ENCODE peak calls at places on chromosomes 5 and 9, in five cellular contexts. One of them, this sample, is unnamed.

GRCh38 chr9:80061940-80062339 is 490.2 kb downstream of the TLE4 start:
- DNase-seq in neuronal stem cell: no peak
- DNase-seq in A549: no peak
- DNase-seq in neural progenitor cell: peak; percentile 33
- DNase-seq in OCI-LY7: no peak
- DNase-seq in this sample: no peak

GRCh38 chr5:88109806-88110205 is 158.8 kb downstream of the TMEM161B start:
- DNase-seq in OCI-LY7: no peak
- DNase-seq in A549: no peak
- DNase-seq in neural progenitor cell: no peak
- DNase-seq in neuronal stem cell: no peak
- DNase-seq in this sample: no peak

GRCh38 chr5:77828445-77828844 is 52.3 kb upstream of the TBCA start:
- DNase-seq in A549: no peak
- DNase-seq in neuronal stem cell: no peak
- DNase-seq in neural progenitor cell: no peak
- DNase-seq in OCI-LY7: no peak
- DNase-seq in this sample: no peak

GRCh38 chr9:110526426-110526825 is 53.1 kb downstream of the SVEP1 start:
- DNase-seq in neural progenitor cell: no peak
- DNase-seq in neuronal stem cell: no peak
- DNase-seq in A549: no peak
- DNase-seq in OCI-LY7: no peak
- DNase-seq in this sample: no peak

GRCh38 chr5:3107118-3107517 is 355.6 kb upstream of the IRX2 start:
- DNase-seq in A549: no peak
- DNase-seq in neuronal stem cell: no peak
- DNase-seq in neural progenitor cell: no peak
- DNase-seq in OCI-LY7: no peak
- DNase-seq in this sample: no peak

GRCh38 chr5:171845040-171845439 is 59.4 kb downstream of the SMIM23 start:
- DNase-seq in OCI-LY7: no peak
- DNase-seq in neural progenitor cell: no peak
- DNase-seq in neuronal stem cell: no peak
- DNase-seq in A549: no peak
- DNase-seq in this sample: no peak

GRCh38 chr9:127199001-127199791 is 65.4 kb upstream of the GARNL3 start:
- DNase-seq in neuronal stem cell: peak; percentile 84
- DNase-seq in neural progenitor cell: peak; percentile 87
- DNase-seq in OCI-LY7: peak; percentile 85
- DNase-seq in A549: peak; percentile 81
- DNase-seq in this sample: peak; percentile 89

GRCh38 chr5:169178269-169178668 is 122.7 kb downstream of the SLIT3 start:
- DNase-seq in neural progenitor cell: no peak
- DNase-seq in OCI-LY7: no peak
- DNase-seq in neuronal stem cell: no peak
- DNase-seq in A549: no peak
- DNase-seq in this sample: no peak

GRCh38 chr5:143693691-143694252 is 118.2 kb upstream of the HMHB1 start:
- DNase-seq in neuronal stem cell: no peak
- DNase-seq in OCI-LY7: no peak
- DNase-seq in neural progenitor cell: no peak
- DNase-seq in A549: no peak
- DNase-seq in this sample: no peak

GRCh38 chr5:151086905-151087360 is 6.1 kb upstream of the TNIP1 start:
- DNase-seq in OCI-LY7: peak; percentile 51
- DNase-seq in neural progenitor cell: no peak
- DNase-seq in neuronal stem cell: no peak
- DNase-seq in A549: no peak
- DNase-seq in this sample: no peak

GRCh38 chr9:121736147-121736721 is 84.8 kb downstream of the DAB2IP start:
- DNase-seq in OCI-LY7: no peak
- DNase-seq in neural progenitor cell: peak; percentile 91
- DNase-seq in neuronal stem cell: peak; percentile 54
- DNase-seq in A549: peak; percentile 36
- DNase-seq in this sample: peak; percentile 87

GRCh38 chr5:151115272-151115905 is 34.6 kb upstream of the TNIP1 start:
- DNase-seq in A549: peak; percentile 85
- DNase-seq in OCI-LY7: peak; percentile 72
- DNase-seq in neural progenitor cell: peak; percentile 74
- DNase-seq in neuronal stem cell: peak; percentile 45
- DNase-seq in this sample: peak; percentile 80

GRCh38 chr5:117872798-117873368 is 1115.5 kb downstream of the DTWD2 start:
- DNase-seq in neuronal stem cell: no peak
- DNase-seq in OCI-LY7: peak; percentile 13
- DNase-seq in A549: no peak
- DNase-seq in neural progenitor cell: no peak
- DNase-seq in this sample: no peak

GRCh38 chr5:66987949-66988838 is 208.4 kb downstream of the CD180 start:
- DNase-seq in neural progenitor cell: peak; percentile 61
- DNase-seq in A549: peak; percentile 36
- DNase-seq in neuronal stem cell: no peak
- DNase-seq in OCI-LY7: peak; percentile 55
- DNase-seq in this sample: no peak

GRCh38 chr5:177604656-177605055 is 4.7 kb downstream of the B4GALT7 start:
- DNase-seq in A549: no peak
- DNase-seq in neural progenitor cell: no peak
- DNase-seq in neuronal stem cell: no peak
- DNase-seq in OCI-LY7: no peak
- DNase-seq in this sample: no peak

GRCh38 chr5:34790087-34790486 is 48.9 kb upstream of the TTC23L start:
- DNase-seq in neural progenitor cell: no peak
- DNase-seq in A549: no peak
- DNase-seq in neuronal stem cell: no peak
- DNase-seq in OCI-LY7: no peak
- DNase-seq in this sample: no peak

GRCh38 chr5:73121109-73121443 is 701 bp downstream of the TMEM171 start:
- DNase-seq in OCI-LY7: no peak
- DNase-seq in A549: no peak
- DNase-seq in neural progenitor cell: no peak
- DNase-seq in neuronal stem cell: no peak
- DNase-seq in this sample: no peak

GRCh38 chr9:117957267-117957666 is 253.1 kb downstream of the TLR4 start:
- DNase-seq in OCI-LY7: no peak
- DNase-seq in A549: no peak
- DNase-seq in neural progenitor cell: no peak
- DNase-seq in neuronal stem cell: no peak
- DNase-seq in this sample: no peak

GRCh38 chr5:40277161-40277906 is 402.4 kb upstream of the PTGER4 start:
- DNase-seq in OCI-LY7: no peak
- DNase-seq in A549: no peak
- DNase-seq in neural progenitor cell: no peak
- DNase-seq in neuronal stem cell: no peak
- DNase-seq in this sample: no peak

GRCh38 chr5:168931638-168932345 is 352.6 kb upstream of the PANK3 start:
- DNase-seq in A549: no peak
- DNase-seq in neural progenitor cell: no peak
- DNase-seq in neuronal stem cell: no peak
- DNase-seq in OCI-LY7: no peak
- DNase-seq in this sample: no peak

GRCh38 chr5:54703091-54703490 is 185.5 kb downstream of the SNX18 start:
- DNase-seq in neuronal stem cell: peak; percentile 14
- DNase-seq in A549: no peak
- DNase-seq in OCI-LY7: no peak
- DNase-seq in neural progenitor cell: peak; percentile 56
- DNase-seq in this sample: peak; percentile 46

GRCh38 chr9:81389569-81389993 is 299.8 kb downstream of the TLE1 start:
- DNase-seq in neuronal stem cell: no peak
- DNase-seq in neural progenitor cell: no peak
- DNase-seq in OCI-LY7: no peak
- DNase-seq in A549: peak; percentile 58
- DNase-seq in this sample: peak; percentile 27

GRCh38 chr5:124649548-124650501 is 96.6 kb downstream of the ZNF608 start:
- DNase-seq in A549: no peak
- DNase-seq in OCI-LY7: peak; percentile 98
- DNase-seq in neural progenitor cell: no peak
- DNase-seq in neuronal stem cell: no peak
- DNase-seq in this sample: peak; percentile 50

GRCh38 chr5:27810458-27810857 is 772.1 kb upstream of the CDH9 start:
- DNase-seq in neural progenitor cell: no peak
- DNase-seq in A549: no peak
- DNase-seq in OCI-LY7: no peak
- DNase-seq in neuronal stem cell: no peak
- DNase-seq in this sample: no peak

GRCh38 chr5:37844004-37844403 is 4.2 kb upstream of the GDNF start:
- DNase-seq in neuronal stem cell: no peak
- DNase-seq in OCI-LY7: no peak
- DNase-seq in A549: no peak
- DNase-seq in neural progenitor cell: peak; percentile 47
- DNase-seq in this sample: no peak

GRCh38 chr5:1516615-1517601 is 6.9 kb downstream of the LPCAT1 start:
- DNase-seq in neuronal stem cell: no peak
- DNase-seq in A549: peak; percentile 33
- DNase-seq in OCI-LY7: no peak
- DNase-seq in neural progenitor cell: no peak
- DNase-seq in this sample: peak; percentile 8

GRCh38 chr9:93477397-93477796 is 24.0 kb upstream of the FAM120AOS start:
- DNase-seq in OCI-LY7: no peak
- DNase-seq in neural progenitor cell: no peak
- DNase-seq in neuronal stem cell: no peak
- DNase-seq in A549: no peak
- DNase-seq in this sample: no peak

GRCh38 chr5:27472000-27472763 is 433.8 kb upstream of the CDH9 start:
- DNase-seq in OCI-LY7: no peak
- DNase-seq in A549: peak; percentile 79
- DNase-seq in neural progenitor cell: peak; percentile 91
- DNase-seq in neuronal stem cell: peak; percentile 56
- DNase-seq in this sample: no peak

GRCh38 chr5:171588046-171588445 is 168.6 kb downstream of the FGF18 start:
- DNase-seq in neural progenitor cell: no peak
- DNase-seq in A549: no peak
- DNase-seq in neuronal stem cell: no peak
- DNase-seq in OCI-LY7: no peak
- DNase-seq in this sample: no peak

GRCh38 chr5:146731909-146732659 is 146.5 kb downstream of the PPP2R2B start:
- DNase-seq in OCI-LY7: no peak
- DNase-seq in neural progenitor cell: no peak
- DNase-seq in A549: peak; percentile 29
- DNase-seq in neuronal stem cell: no peak
- DNase-seq in this sample: no peak

GRCh38 chr5:127754259-127754658 is 51.1 kb downstream of the CCDC192 start:
- DNase-seq in neural progenitor cell: no peak
- DNase-seq in A549: no peak
- DNase-seq in neuronal stem cell: no peak
- DNase-seq in OCI-LY7: no peak
- DNase-seq in this sample: no peak

GRCh38 chr5:79023323-79023722 is 38.2 kb upstream of the ARSB start:
- DNase-seq in A549: no peak
- DNase-seq in neuronal stem cell: no peak
- DNase-seq in neural progenitor cell: no peak
- DNase-seq in OCI-LY7: no peak
- DNase-seq in this sample: no peak
- H3K27ac ChIP-seq in A549: no peak overlapping the region
- H3K27ac ChIP-seq in neuronal stem cell: no peak overlapping the region
- H3K27ac ChIP-seq in neural progenitor cell: no peak overlapping the region
- H3K27ac ChIP-seq in OCI-LY7: no peak overlapping the region
- H3K27ac ChIP-seq in this sample: no peak overlapping the region

GRCh38 chr9:95110956-95111525 is 206.5 kb downstream of the FANCC start:
- DNase-seq in neural progenitor cell: no peak
- DNase-seq in neuronal stem cell: no peak
- DNase-seq in A549: no peak
- DNase-seq in OCI-LY7: no peak
- DNase-seq in this sample: no peak
- H3K9me3 ChIP-seq in neural progenitor cell: no peaks in the 10 kb centered on the region
- H3K9me3 ChIP-seq in neuronal stem cell: no peaks in the 10 kb centered on the region
- H3K9me3 ChIP-seq in A549: no peaks in the 10 kb centered on the region
- H3K9me3 ChIP-seq in OCI-LY7: no peaks in the 10 kb centered on the region
- H3K9me3 ChIP-seq in this sample: no peaks in the 10 kb centered on the region

DNA sequence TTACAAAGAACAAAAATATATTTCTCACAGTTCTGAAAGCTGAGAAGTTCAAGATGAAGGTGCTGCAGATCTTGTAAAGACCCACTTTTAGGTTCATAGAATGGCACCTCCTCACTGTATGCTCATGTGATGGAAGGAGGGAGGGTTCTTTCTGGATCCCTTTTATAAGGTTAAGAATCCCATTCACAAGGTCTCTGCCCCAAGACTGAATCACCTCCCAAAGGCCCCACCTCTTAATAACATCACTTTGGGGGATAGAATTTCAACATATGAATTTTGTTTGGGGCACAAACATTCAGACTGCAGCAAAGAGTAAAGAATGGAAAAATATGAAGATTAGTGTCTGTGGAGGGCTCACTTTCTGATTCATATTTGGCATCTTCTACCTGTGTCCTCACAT is 77.1 kb upstream of the PRR16 start:
- DNase-seq in A549: no peak
- DNase-seq in neuronal stem cell: no peak
- DNase-seq in neural progenitor cell: no peak
- DNase-seq in OCI-LY7: no peak
- DNase-seq in this sample: no peak
- H3K27ac ChIP-seq in A549: no peak overlapping the region
- H3K27ac ChIP-seq in neuronal stem cell: no peak overlapping the region
- H3K27ac ChIP-seq in neural progenitor cell: no peak overlapping the region
- H3K27ac ChIP-seq in OCI-LY7: no peak overlapping the region
- H3K27ac ChIP-seq in this sample: peak overlapping the region; percentile 38

GRCh38 chr5:179227196-179227577 is 118.1 kb downstream of the ADAMTS2 start:
- DNase-seq in A549: no peak
- DNase-seq in OCI-LY7: no peak
- DNase-seq in neural progenitor cell: no peak
- DNase-seq in neuronal stem cell: no peak
- DNase-seq in this sample: peak; percentile 14

GRCh38 chr5:179226696-179227095 is 118.6 kb downstream of the ADAMTS2 start:
- DNase-seq in A549: no peak
- DNase-seq in OCI-LY7: no peak
- DNase-seq in neuronal stem cell: no peak
- DNase-seq in neural progenitor cell: no peak
- DNase-seq in this sample: no peak

GRCh38 chr5:179228341-179229121 is 116.7 kb downstream of the ADAMTS2 start:
- DNase-seq in neural progenitor cell: peak; percentile 49
- DNase-seq in OCI-LY7: no peak
- DNase-seq in A549: no peak
- DNase-seq in neuronal stem cell: no peak
- DNase-seq in this sample: no peak

GRCh38 chr5:179229331-179229761 is 115.9 kb downstream of the ADAMTS2 start:
- DNase-seq in A549: no peak
- DNase-seq in OCI-LY7: no peak
- DNase-seq in neuronal stem cell: no peak
- DNase-seq in neural progenitor cell: no peak
- DNase-seq in this sample: no peak

DNA sequence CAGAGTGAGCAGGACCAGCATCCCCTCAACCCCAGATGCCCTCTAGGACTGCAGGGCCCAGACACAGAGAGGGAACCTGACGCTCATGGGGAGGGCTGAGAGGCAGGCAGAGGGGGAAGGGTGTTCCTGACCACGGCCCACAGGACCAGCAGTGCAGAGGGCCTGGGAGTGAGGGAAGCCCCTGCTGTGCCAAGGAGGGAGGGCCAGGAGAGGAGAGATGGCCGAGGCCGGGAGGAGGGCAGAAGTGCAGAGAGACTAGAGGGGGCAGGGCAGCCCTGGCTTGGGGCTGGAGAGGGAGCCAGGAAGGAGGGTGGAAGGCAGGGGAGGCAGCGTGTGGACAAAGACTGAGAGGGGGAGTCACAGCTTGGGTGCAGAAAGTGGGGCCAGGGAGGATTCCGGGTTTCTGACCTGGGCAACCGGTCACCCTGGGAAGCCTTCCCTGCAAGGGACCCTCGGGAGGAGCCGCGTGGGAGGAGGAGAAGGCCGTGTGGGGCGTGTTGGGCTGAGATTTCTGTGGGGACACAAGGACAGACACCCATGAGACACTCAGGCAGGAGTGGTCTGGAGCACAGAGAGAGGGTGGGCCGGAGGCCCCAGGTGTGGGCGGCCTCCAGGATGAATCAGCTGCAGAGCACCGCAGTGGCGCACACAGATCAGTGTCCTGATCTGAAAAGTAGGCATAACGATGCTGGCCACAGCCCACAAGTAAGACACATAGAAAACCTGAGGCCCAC is 117.5 kb downstream of the ADAMTS2 start:
- DNase-seq in neuronal stem cell: no peak
- DNase-seq in A549: no peak
- DNase-seq in neural progenitor cell: no peak
- DNase-seq in OCI-LY7: no peak
- DNase-seq in this sample: peak; percentile 26
- H3K9me3 ChIP-seq in neuronal stem cell: peaks cover 19% of the 10 kb centered on the region
- H3K9me3 ChIP-seq in A549: peaks cover 10% of the 10 kb centered on the region
- H3K9me3 ChIP-seq in neural progenitor cell: no peaks in the 10 kb centered on the region
- H3K9me3 ChIP-seq in OCI-LY7: no peaks in the 10 kb centered on the region
- H3K9me3 ChIP-seq in this sample: no peaks in the 10 kb centered on the region